ENCODE peak calls at places on chromosomes 11 and 22, in ten cellular contexts. One of them, this sample, is unnamed.

GRCh38 chr11:69443968-69444364 is 37.5 kb upstream of the LINC01488 start:
- DNase-seq in skeletal muscle cell: no peak
- DNase-seq in right atrium auricular region: peak
- DNase-seq in KBM-7: no peak
- DNase-seq in body of pancreas: no peak
- DNase-seq in AG09309: no peak
- DNase-seq in heart right ventricle: no peak
- DNase-seq in NCI-H748 treated with DMSO at 0.1 percent for 48 hours: no peak
- DNase-seq in cerebellar cortex: no peak
- DNase-seq in sciatic nerve: no peak
- DNase-seq in this sample: no peak

GRCh38 chr11:41133023-41133422 is 326.4 kb downstream of the LRRC4C start:
- DNase-seq in skeletal muscle cell: no peak
- DNase-seq in right atrium auricular region: no peak
- DNase-seq in KBM-7: no peak
- DNase-seq in body of pancreas: no peak
- DNase-seq in AG09309: no peak
- DNase-seq in heart right ventricle: no peak
- DNase-seq in NCI-H748 treated with DMSO at 0.1 percent for 48 hours: no peak
- DNase-seq in cerebellar cortex: no peak
- DNase-seq in sciatic nerve: no peak
- DNase-seq in this sample: no peak

GRCh38 chr11:134843735-134844134 is 431.7 kb upstream of the B3GAT1 start:
- DNase-seq in skeletal muscle cell: no peak
- DNase-seq in right atrium auricular region: peak
- DNase-seq in KBM-7: no peak
- DNase-seq in body of pancreas: no peak
- DNase-seq in AG09309: no peak
- DNase-seq in heart right ventricle: no peak
- DNase-seq in NCI-H748 treated with DMSO at 0.1 percent for 48 hours: no peak
- DNase-seq in cerebellar cortex: no peak
- DNase-seq in sciatic nerve: no peak
- DNase-seq in this sample: no peak

GRCh38 chr11:65424200-65425104 is 1.9 kb downstream of the NEAT1 start:
- DNase-seq in skeletal muscle cell: no peak
- DNase-seq in right atrium auricular region: peak
- DNase-seq in KBM-7: peak
- DNase-seq in body of pancreas: peak
- DNase-seq in AG09309: peak
- DNase-seq in heart right ventricle: peak
- DNase-seq in NCI-H748 treated with DMSO at 0.1 percent for 48 hours: no peak
- DNase-seq in cerebellar cortex: no peak
- DNase-seq in sciatic nerve: peak
- DNase-seq in this sample: peak

GRCh38 chr11:78057462-78058055 is 6.1 kb upstream of the THRSP start:
- DNase-seq in skeletal muscle cell: no peak
- DNase-seq in right atrium auricular region: no peak
- DNase-seq in KBM-7: no peak
- DNase-seq in body of pancreas: no peak
- DNase-seq in AG09309: no peak
- DNase-seq in heart right ventricle: no peak
- DNase-seq in NCI-H748 treated with DMSO at 0.1 percent for 48 hours: no peak
- DNase-seq in cerebellar cortex: no peak
- DNase-seq in sciatic nerve: no peak
- DNase-seq in this sample: no peak

GRCh38 chr22:35406443-35406842 is 6.5 kb downstream of the MCM5 start:
- DNase-seq in skeletal muscle cell: no peak
- DNase-seq in right atrium auricular region: no peak
- DNase-seq in KBM-7: no peak
- DNase-seq in body of pancreas: no peak
- DNase-seq in AG09309: no peak
- DNase-seq in heart right ventricle: no peak
- DNase-seq in NCI-H748 treated with DMSO at 0.1 percent for 48 hours: no peak
- DNase-seq in cerebellar cortex: no peak
- DNase-seq in sciatic nerve: no peak
- DNase-seq in this sample: no peak

GRCh38 chr11:103997082-103997481 is 39.4 kb upstream of the DDI1 start:
- DNase-seq in skeletal muscle cell: no peak
- DNase-seq in right atrium auricular region: no peak
- DNase-seq in KBM-7: no peak
- DNase-seq in body of pancreas: no peak
- DNase-seq in AG09309: no peak
- DNase-seq in heart right ventricle: no peak
- DNase-seq in NCI-H748 treated with DMSO at 0.1 percent for 48 hours: no peak
- DNase-seq in cerebellar cortex: no peak
- DNase-seq in sciatic nerve: no peak
- DNase-seq in this sample: no peak

GRCh38 chr11:64003807-64004589 is 17.8 kb downstream of the OTUB1 start:
- DNase-seq in skeletal muscle cell: no peak
- DNase-seq in right atrium auricular region: no peak
- DNase-seq in KBM-7: no peak
- DNase-seq in body of pancreas: peak
- DNase-seq in AG09309: no peak
- DNase-seq in heart right ventricle: no peak
- DNase-seq in NCI-H748 treated with DMSO at 0.1 percent for 48 hours: no peak
- DNase-seq in cerebellar cortex: no peak
- DNase-seq in sciatic nerve: no peak
- DNase-seq in this sample: no peak

GRCh38 chr11:2886936-2887335 is 1.4 kb upstream of the CDKN1C start:
- DNase-seq in skeletal muscle cell: no peak
- DNase-seq in right atrium auricular region: no peak
- DNase-seq in KBM-7: no peak
- DNase-seq in body of pancreas: no peak
- DNase-seq in AG09309: no peak
- DNase-seq in heart right ventricle: no peak
- DNase-seq in NCI-H748 treated with DMSO at 0.1 percent for 48 hours: no peak
- DNase-seq in cerebellar cortex: no peak
- DNase-seq in sciatic nerve: no peak
- DNase-seq in this sample: no peak

GRCh38 chr11:63574856-63575602 is 11.8 kb upstream of the PLAAT2 start:
- DNase-seq in skeletal muscle cell: no peak
- DNase-seq in right atrium auricular region: peak
- DNase-seq in KBM-7: no peak
- DNase-seq in body of pancreas: no peak
- DNase-seq in AG09309: no peak
- DNase-seq in heart right ventricle: no peak
- DNase-seq in NCI-H748 treated with DMSO at 0.1 percent for 48 hours: no peak
- DNase-seq in cerebellar cortex: no peak
- DNase-seq in sciatic nerve: no peak
- DNase-seq in this sample: no peak

GRCh38 chr11:3849297-3849874 is 6.1 kb upstream of the STIM1 start:
- DNase-seq in skeletal muscle cell: no peak
- DNase-seq in right atrium auricular region: no peak
- DNase-seq in KBM-7: peak
- DNase-seq in body of pancreas: peak
- DNase-seq in AG09309: no peak
- DNase-seq in heart right ventricle: no peak
- DNase-seq in NCI-H748 treated with DMSO at 0.1 percent for 48 hours: peak
- DNase-seq in cerebellar cortex: peak
- DNase-seq in sciatic nerve: no peak
- DNase-seq in this sample: no peak

GRCh38 chr11:118691926-118692830 is 12.7 kb upstream of the TREH start:
- DNase-seq in skeletal muscle cell: peak
- DNase-seq in right atrium auricular region: no peak
- DNase-seq in KBM-7: no peak
- DNase-seq in body of pancreas: peak
- DNase-seq in AG09309: no peak
- DNase-seq in heart right ventricle: no peak
- DNase-seq in NCI-H748 treated with DMSO at 0.1 percent for 48 hours: no peak
- DNase-seq in cerebellar cortex: no peak
- DNase-seq in sciatic nerve: no peak
- DNase-seq in this sample: no peak

GRCh38 chr22:17842386-17842785 is 68.1 kb upstream of the BID start:
- DNase-seq in skeletal muscle cell: no peak
- DNase-seq in right atrium auricular region: no peak
- DNase-seq in KBM-7: no peak
- DNase-seq in body of pancreas: no peak
- DNase-seq in AG09309: no peak
- DNase-seq in heart right ventricle: no peak
- DNase-seq in NCI-H748 treated with DMSO at 0.1 percent for 48 hours: no peak
- DNase-seq in cerebellar cortex: no peak
- DNase-seq in sciatic nerve: no peak
- DNase-seq in this sample: no peak

GRCh38 chr11:35418282-35418846 is 994 bp downstream of the SLC1A2 start:
- DNase-seq in skeletal muscle cell: no peak
- DNase-seq in right atrium auricular region: no peak
- DNase-seq in KBM-7: no peak
- DNase-seq in body of pancreas: no peak
- DNase-seq in AG09309: no peak
- DNase-seq in heart right ventricle: no peak
- DNase-seq in NCI-H748 treated with DMSO at 0.1 percent for 48 hours: peak
- DNase-seq in cerebellar cortex: peak
- DNase-seq in sciatic nerve: no peak
- DNase-seq in this sample: no peak

GRCh38 chr11:84722583-84723108 is 904.5 kb downstream of the DLG2 start:
- DNase-seq in skeletal muscle cell: no peak
- DNase-seq in right atrium auricular region: no peak
- DNase-seq in KBM-7: peak
- DNase-seq in body of pancreas: no peak
- DNase-seq in AG09309: no peak
- DNase-seq in heart right ventricle: no peak
- DNase-seq in NCI-H748 treated with DMSO at 0.1 percent for 48 hours: no peak
- DNase-seq in cerebellar cortex: peak
- DNase-seq in sciatic nerve: no peak
- DNase-seq in this sample: no peak

GRCh38 chr11:64409707-64410395 is 50.9 kb downstream of the RPS6KA4 start:
- DNase-seq in skeletal muscle cell: peak
- DNase-seq in right atrium auricular region: no peak
- DNase-seq in KBM-7: no peak
- DNase-seq in body of pancreas: peak
- DNase-seq in AG09309: no peak
- DNase-seq in heart right ventricle: no peak
- DNase-seq in NCI-H748 treated with DMSO at 0.1 percent for 48 hours: no peak
- DNase-seq in cerebellar cortex: peak
- DNase-seq in sciatic nerve: no peak
- DNase-seq in this sample: no peak

GRCh38 chr22:28034760-28035401 is 115.8 kb upstream of the PITPNB start:
- DNase-seq in skeletal muscle cell: peak
- DNase-seq in right atrium auricular region: peak
- DNase-seq in KBM-7: peak
- DNase-seq in body of pancreas: peak
- DNase-seq in AG09309: no peak
- DNase-seq in heart right ventricle: peak
- DNase-seq in NCI-H748 treated with DMSO at 0.1 percent for 48 hours: no peak
- DNase-seq in cerebellar cortex: peak
- DNase-seq in sciatic nerve: peak
- DNase-seq in this sample: peak

GRCh38 chr11:31805037-31805628 is 6.0 kb downstream of the PAX6 start:
- DNase-seq in skeletal muscle cell: no peak
- DNase-seq in right atrium auricular region: no peak
- DNase-seq in KBM-7: no peak
- DNase-seq in body of pancreas: no peak
- DNase-seq in AG09309: no peak
- DNase-seq in heart right ventricle: no peak
- DNase-seq in NCI-H748 treated with DMSO at 0.1 percent for 48 hours: no peak
- DNase-seq in cerebellar cortex: peak
- DNase-seq in sciatic nerve: no peak
- DNase-seq in this sample: no peak

GRCh38 chr11:18594999-18595749 is 4.4 kb upstream of the MISFA start:
- DNase-seq in skeletal muscle cell: peak
- DNase-seq in right atrium auricular region: no peak
- DNase-seq in KBM-7: no peak
- DNase-seq in body of pancreas: no peak
- DNase-seq in AG09309: peak
- DNase-seq in heart right ventricle: no peak
- DNase-seq in NCI-H748 treated with DMSO at 0.1 percent for 48 hours: no peak
- DNase-seq in cerebellar cortex: no peak
- DNase-seq in sciatic nerve: no peak
- DNase-seq in this sample: no peak

GRCh38 chr22:36486619-36487384 is 5.4 kb upstream of the TXN2 start:
- DNase-seq in skeletal muscle cell: no peak
- DNase-seq in right atrium auricular region: no peak
- DNase-seq in KBM-7: peak
- DNase-seq in body of pancreas: peak
- DNase-seq in AG09309: no peak
- DNase-seq in heart right ventricle: no peak
- DNase-seq in NCI-H748 treated with DMSO at 0.1 percent for 48 hours: no peak
- DNase-seq in cerebellar cortex: peak
- DNase-seq in sciatic nerve: no peak
- DNase-seq in this sample: no peak

GRCh38 chr11:94519478-94520084 is 7.3 kb downstream of the C11orf97 start:
- DNase-seq in skeletal muscle cell: no peak
- DNase-seq in right atrium auricular region: no peak
- DNase-seq in KBM-7: peak
- DNase-seq in body of pancreas: peak
- DNase-seq in AG09309: no peak
- DNase-seq in heart right ventricle: no peak
- DNase-seq in NCI-H748 treated with DMSO at 0.1 percent for 48 hours: peak
- DNase-seq in cerebellar cortex: peak
- DNase-seq in sciatic nerve: no peak
- DNase-seq in this sample: no peak

GRCh38 chr11:31240340-31240904 is 129.1 kb downstream of the DCDC1 start:
- DNase-seq in skeletal muscle cell: no peak
- DNase-seq in right atrium auricular region: no peak
- DNase-seq in KBM-7: peak
- DNase-seq in body of pancreas: peak
- DNase-seq in AG09309: no peak
- DNase-seq in heart right ventricle: no peak
- DNase-seq in NCI-H748 treated with DMSO at 0.1 percent for 48 hours: peak
- DNase-seq in cerebellar cortex: peak
- DNase-seq in sciatic nerve: no peak
- DNase-seq in this sample: no peak

GRCh38 chr11:44958165-44958564 is 7.5 kb upstream of the TP53I11 start:
- DNase-seq in skeletal muscle cell: no peak
- DNase-seq in right atrium auricular region: no peak
- DNase-seq in KBM-7: no peak
- DNase-seq in body of pancreas: no peak
- DNase-seq in AG09309: no peak
- DNase-seq in heart right ventricle: no peak
- DNase-seq in NCI-H748 treated with DMSO at 0.1 percent for 48 hours: no peak
- DNase-seq in cerebellar cortex: no peak
- DNase-seq in sciatic nerve: no peak
- DNase-seq in this sample: no peak

GRCh38 chr11:74157169-74157568 is 13.6 kb downstream of the C2CD3 start:
- DNase-seq in skeletal muscle cell: no peak
- DNase-seq in right atrium auricular region: no peak
- DNase-seq in KBM-7: no peak
- DNase-seq in body of pancreas: no peak
- DNase-seq in AG09309: no peak
- DNase-seq in heart right ventricle: no peak
- DNase-seq in NCI-H748 treated with DMSO at 0.1 percent for 48 hours: no peak
- DNase-seq in cerebellar cortex: no peak
- DNase-seq in sciatic nerve: no peak
- DNase-seq in this sample: no peak

GRCh38 chr11:95592455-95592854 is 197.1 kb downstream of the FAM76B start:
- DNase-seq in skeletal muscle cell: peak
- DNase-seq in right atrium auricular region: no peak
- DNase-seq in KBM-7: no peak
- DNase-seq in body of pancreas: no peak
- DNase-seq in AG09309: no peak
- DNase-seq in heart right ventricle: no peak
- DNase-seq in NCI-H748 treated with DMSO at 0.1 percent for 48 hours: no peak
- DNase-seq in cerebellar cortex: no peak
- DNase-seq in sciatic nerve: peak
- DNase-seq in this sample: no peak

GRCh38 chr11:119196833-119197483 is 9.2 kb upstream of the CBL start:
- DNase-seq in skeletal muscle cell: peak
- DNase-seq in right atrium auricular region: peak
- DNase-seq in KBM-7: peak
- DNase-seq in body of pancreas: peak
- DNase-seq in AG09309: peak
- DNase-seq in heart right ventricle: no peak
- DNase-seq in NCI-H748 treated with DMSO at 0.1 percent for 48 hours: peak
- DNase-seq in cerebellar cortex: peak
- DNase-seq in sciatic nerve: no peak
- DNase-seq in this sample: peak

GRCh38 chr22:27238935-27239510 is 562.5 kb downstream of the MN1 start:
- DNase-seq in skeletal muscle cell: peak
- DNase-seq in right atrium auricular region: peak
- DNase-seq in KBM-7: peak
- DNase-seq in body of pancreas: peak
- DNase-seq in AG09309: peak
- DNase-seq in heart right ventricle: peak
- DNase-seq in NCI-H748 treated with DMSO at 0.1 percent for 48 hours: no peak
- DNase-seq in cerebellar cortex: no peak
- DNase-seq in sciatic nerve: peak
- DNase-seq in this sample: peak

GRCh38 chr22:47012589-47013365 is 250.3 kb downstream of the TBC1D22A start:
- DNase-seq in skeletal muscle cell: peak
- DNase-seq in right atrium auricular region: no peak
- DNase-seq in KBM-7: no peak
- DNase-seq in body of pancreas: no peak
- DNase-seq in AG09309: peak
- DNase-seq in heart right ventricle: no peak
- DNase-seq in NCI-H748 treated with DMSO at 0.1 percent for 48 hours: no peak
- DNase-seq in cerebellar cortex: no peak
- DNase-seq in sciatic nerve: no peak
- DNase-seq in this sample: no peak

This sample was measured in cardiac septum.